ENCODE peak calls at places on chromosome 1, in five cellular contexts. One of them, this sample, is unnamed.
A peak's percentile ranks its signal among the peaks of the same experiment; 100 is the strongest.

GRCh38 chr1:73901656-73902276 is 296.2 kb downstream of the LRRIQ3 start:
- DNase-seq in HepG2: no peak
- DNase-seq in sigmoid colon: no peak
- DNase-seq in endothelial cell of umbilical vein: no peak
- DNase-seq in K562: no peak
- DNase-seq in this sample: no peak

GRCh38 chr1:199297174-199297573 is 658.3 kb downstream of the PTPRC start:
- DNase-seq in endothelial cell of umbilical vein: no peak
- DNase-seq in sigmoid colon: no peak
- DNase-seq in K562: no peak
- DNase-seq in HepG2: no peak
- DNase-seq in this sample: no peak

GRCh38 chr1:41683681-41684500 is 199.4 kb upstream of the EDN2 start:
- DNase-seq in HepG2: no peak
- DNase-seq in endothelial cell of umbilical vein: peak; percentile 44
- DNase-seq in sigmoid colon: no peak
- DNase-seq in K562: peak; percentile 26
- DNase-seq in this sample: no peak

GRCh38 chr1:111895456-111895855 is 94.0 kb downstream of the KCND3 start:
- DNase-seq in sigmoid colon: no peak
- DNase-seq in endothelial cell of umbilical vein: no peak
- DNase-seq in HepG2: no peak
- DNase-seq in K562: no peak
- DNase-seq in this sample: no peak

GRCh38 chr1:45359882-45360513 is 19.8 kb upstream of the MUTYH start:
- DNase-seq in endothelial cell of umbilical vein: peak; percentile 74
- DNase-seq in HepG2: peak; percentile 40
- DNase-seq in K562: peak; percentile 80
- DNase-seq in sigmoid colon: peak; percentile 81
- DNase-seq in this sample: no peak

GRCh38 chr1:67674260-67675011 is 10.6 kb upstream of the GADD45A start:
- DNase-seq in HepG2: no peak
- DNase-seq in endothelial cell of umbilical vein: peak; percentile 96
- DNase-seq in sigmoid colon: peak; percentile 65
- DNase-seq in K562: no peak
- DNase-seq in this sample: no peak

GRCh38 chr1:88610687-88611086 is 73.4 kb upstream of the PKN2 start:
- DNase-seq in HepG2: no peak
- DNase-seq in K562: no peak
- DNase-seq in sigmoid colon: no peak
- DNase-seq in endothelial cell of umbilical vein: no peak
- DNase-seq in this sample: no peak

GRCh38 chr1:112937070-112937469 is 18.9 kb downstream of the SLC16A1 start:
- DNase-seq in sigmoid colon: no peak
- DNase-seq in HepG2: no peak
- DNase-seq in endothelial cell of umbilical vein: no peak
- DNase-seq in K562: no peak
- DNase-seq in this sample: no peak

GRCh38 chr1:180309338-180309737 is 79.3 kb downstream of the LHX4 start:
- DNase-seq in K562: no peak
- DNase-seq in endothelial cell of umbilical vein: no peak
- DNase-seq in sigmoid colon: no peak
- DNase-seq in HepG2: peak; percentile 54
- DNase-seq in this sample: no peak

GRCh38 chr1:32892368-32893197 is 6.3 kb downstream of the HPCA start:
- DNase-seq in sigmoid colon: peak; percentile 60
- DNase-seq in endothelial cell of umbilical vein: no peak
- DNase-seq in K562: peak; percentile 78
- DNase-seq in HepG2: no peak
- DNase-seq in this sample: no peak

GRCh38 chr1:205798577-205798976 is 14.4 kb downstream of the SLC41A1 start:
- DNase-seq in sigmoid colon: no peak
- DNase-seq in endothelial cell of umbilical vein: no peak
- DNase-seq in K562: no peak
- DNase-seq in HepG2: no peak
- DNase-seq in this sample: no peak

GRCh38 chr1:92877081-92877711 is 45.4 kb downstream of the RPL5 start:
- DNase-seq in HepG2: no peak
- DNase-seq in sigmoid colon: no peak
- DNase-seq in K562: no peak
- DNase-seq in endothelial cell of umbilical vein: no peak
- DNase-seq in this sample: no peak

GRCh38 chr1:89759036-89759435 is 61.8 kb upstream of the LRRC8D start:
- DNase-seq in K562: no peak
- DNase-seq in endothelial cell of umbilical vein: no peak
- DNase-seq in HepG2: no peak
- DNase-seq in sigmoid colon: no peak
- DNase-seq in this sample: no peak

GRCh38 chr1:221165331-221166161 is 286.3 kb downstream of the HLX start:
- DNase-seq in endothelial cell of umbilical vein: peak; percentile 46
- DNase-seq in K562: no peak
- DNase-seq in HepG2: no peak
- DNase-seq in sigmoid colon: no peak
- DNase-seq in this sample: no peak

GRCh38 chr1:46527474-46528296 is 23.8 kb downstream of the KNCN start:
- DNase-seq in K562: peak; percentile 94
- DNase-seq in HepG2: peak; percentile 45
- DNase-seq in sigmoid colon: peak; percentile 87
- DNase-seq in endothelial cell of umbilical vein: peak; percentile 67
- DNase-seq in this sample: no peak

GRCh38 chr1:101022294-101022693 is 3.3 kb downstream of the DPH5 start:
- DNase-seq in sigmoid colon: no peak
- DNase-seq in endothelial cell of umbilical vein: no peak
- DNase-seq in K562: no peak
- DNase-seq in HepG2: no peak
- DNase-seq in this sample: no peak

GRCh38 chr1:24283326-24284155 is 35.6 kb upstream of the GRHL3 start:
- DNase-seq in HepG2: no peak
- DNase-seq in endothelial cell of umbilical vein: peak; percentile 80
- DNase-seq in K562: no peak
- DNase-seq in sigmoid colon: no peak
- DNase-seq in this sample: no peak

GRCh38 chr1:24284156-24284471 is 35.0 kb upstream of the GRHL3 start:
- DNase-seq in K562: no peak
- DNase-seq in endothelial cell of umbilical vein: no peak
- DNase-seq in HepG2: no peak
- DNase-seq in sigmoid colon: no peak
- DNase-seq in this sample: no peak

GRCh38 chr1:24285231-24285630 is 33.9 kb upstream of the GRHL3 start:
- DNase-seq in sigmoid colon: no peak
- DNase-seq in K562: no peak
- DNase-seq in HepG2: no peak
- DNase-seq in endothelial cell of umbilical vein: no peak
- DNase-seq in this sample: no peak

GRCh38 chr1:24281591-24281990 is 37.6 kb upstream of the GRHL3 start:
- DNase-seq in endothelial cell of umbilical vein: no peak
- DNase-seq in K562: no peak
- DNase-seq in HepG2: no peak
- DNase-seq in sigmoid colon: no peak
- DNase-seq in this sample: no peak

GRCh38 chr1:24282491-24282890 is 36.7 kb upstream of the GRHL3 start:
- DNase-seq in HepG2: no peak
- DNase-seq in K562: no peak
- DNase-seq in endothelial cell of umbilical vein: no peak
- DNase-seq in sigmoid colon: no peak
- DNase-seq in this sample: no peak
- TF ChIP-seq POLR2A in HepG2: no peak
- TF ChIP-seq POLR2A in K562: no peak
- TF ChIP-seq POLR2A in endothelial cell of umbilical vein: no peak
- TF ChIP-seq POLR2A in sigmoid colon: no peak
- TF ChIP-seq POLR2A in this sample: no peak

GRCh38 chr1:15352122-15352957 is 57.3 kb upstream of the EFHD2 start:
- DNase-seq in K562: peak; percentile 43
- DNase-seq in HepG2: peak; percentile 80
- DNase-seq in sigmoid colon: no peak
- DNase-seq in endothelial cell of umbilical vein: peak; percentile 81
- DNase-seq in this sample: no peak
- TF ChIP-seq POLR2AphosphoS5 in K562: no peak
- TF ChIP-seq POLR2AphosphoS5 in HepG2: no peak
- TF ChIP-seq POLR2AphosphoS5 in sigmoid colon: no peak
- TF ChIP-seq POLR2AphosphoS5 in endothelial cell of umbilical vein: peak; percentile 86
- TF ChIP-seq POLR2AphosphoS5 in this sample: peak; percentile 29

GRCh38 chr1:3702990-3703728 is 49.1 kb upstream of the CCDC27 start:
- DNase-seq in K562: no peak
- DNase-seq in endothelial cell of umbilical vein: no peak
- DNase-seq in HepG2: no peak
- DNase-seq in sigmoid colon: no peak
- DNase-seq in this sample: no peak
- TF ChIP-seq CTCF in K562: peak; percentile 10
- TF ChIP-seq CTCF in endothelial cell of umbilical vein: no peak
- TF ChIP-seq CTCF in HepG2: no peak
- TF ChIP-seq CTCF in sigmoid colon: no peak
- TF ChIP-seq CTCF in this sample: no peak

GRCh38 chr1:31714442-31715096 is 10.8 kb upstream of the COL16A1 start:
- DNase-seq in sigmoid colon: peak; percentile 95
- DNase-seq in endothelial cell of umbilical vein: peak; percentile 70
- DNase-seq in HepG2: peak; percentile 39
- DNase-seq in K562: peak; percentile 58
- DNase-seq in this sample: no peak

GRCh38 chr1:31715873-31716220 is 12.0 kb upstream of the COL16A1 start:
- DNase-seq in endothelial cell of umbilical vein: peak; percentile 18
- DNase-seq in sigmoid colon: no peak
- DNase-seq in K562: no peak
- DNase-seq in HepG2: no peak
- DNase-seq in this sample: no peak

GRCh38 chr1:31717341-31717740 is 13.5 kb upstream of the COL16A1 start:
- DNase-seq in sigmoid colon: no peak
- DNase-seq in HepG2: no peak
- DNase-seq in K562: peak; percentile 39
- DNase-seq in endothelial cell of umbilical vein: no peak
- DNase-seq in this sample: no peak

GRCh38 chr1:31712625-31713024 is 8.8 kb upstream of the COL16A1 start:
- DNase-seq in endothelial cell of umbilical vein: peak; percentile 76
- DNase-seq in HepG2: no peak
- DNase-seq in K562: no peak
- DNase-seq in sigmoid colon: peak; percentile 82
- DNase-seq in this sample: no peak

GRCh38 chr1:31715097-31715872 is 11.5 kb upstream of the COL16A1 start:
- DNase-seq in endothelial cell of umbilical vein: peak; percentile 92
- DNase-seq in sigmoid colon: peak; percentile 99
- DNase-seq in K562: peak; percentile 82
- DNase-seq in HepG2: peak; percentile 86
- DNase-seq in this sample: peak; percentile 96
- TF ChIP-seq POLR2A in endothelial cell of umbilical vein: no peak
- TF ChIP-seq POLR2A in sigmoid colon: peak; percentile 45
- TF ChIP-seq POLR2A in K562: no peak
- TF ChIP-seq POLR2A in HepG2: peak; percentile 95
- TF ChIP-seq POLR2A in this sample: no peak

GRCh38 chr1:81459043-81459442 is 341.7 kb upstream of the ADGRL2 start:
- DNase-seq in sigmoid colon: no peak
- DNase-seq in endothelial cell of umbilical vein: no peak
- DNase-seq in K562: no peak
- DNase-seq in HepG2: no peak
- DNase-seq in this sample: no peak
- TF ChIP-seq POLR2AphosphoS5 in sigmoid colon: no peak
- TF ChIP-seq POLR2AphosphoS5 in endothelial cell of umbilical vein: no peak
- TF ChIP-seq POLR2AphosphoS5 in K562: no peak
- TF ChIP-seq POLR2AphosphoS5 in HepG2: no peak
- TF ChIP-seq POLR2AphosphoS5 in this sample: no peak

GRCh38 chr1:202624088-202624780 is 86.0 kb downstream of the SYT2 start:
- DNase-seq in sigmoid colon: no peak
- DNase-seq in endothelial cell of umbilical vein: no peak
- DNase-seq in K562: no peak
- DNase-seq in HepG2: no peak
- DNase-seq in this sample: no peak

GRCh38 chr1:202627841-202628565 is 82.3 kb downstream of the SYT2 start:
- DNase-seq in K562: no peak
- DNase-seq in endothelial cell of umbilical vein: no peak
- DNase-seq in sigmoid colon: no peak
- DNase-seq in HepG2: no peak
- DNase-seq in this sample: no peak

GRCh38 chr1:202624781-202625108 is 85.5 kb downstream of the SYT2 start:
- DNase-seq in K562: no peak
- DNase-seq in endothelial cell of umbilical vein: peak; percentile 4
- DNase-seq in HepG2: no peak
- DNase-seq in sigmoid colon: no peak
- DNase-seq in this sample: no peak

GRCh38 chr1:202623075-202623474 is 87.2 kb downstream of the SYT2 start:
- DNase-seq in HepG2: no peak
- DNase-seq in sigmoid colon: peak; percentile 85
- DNase-seq in K562: peak; percentile 78
- DNase-seq in endothelial cell of umbilical vein: no peak
- DNase-seq in this sample: no peak

DNA sequence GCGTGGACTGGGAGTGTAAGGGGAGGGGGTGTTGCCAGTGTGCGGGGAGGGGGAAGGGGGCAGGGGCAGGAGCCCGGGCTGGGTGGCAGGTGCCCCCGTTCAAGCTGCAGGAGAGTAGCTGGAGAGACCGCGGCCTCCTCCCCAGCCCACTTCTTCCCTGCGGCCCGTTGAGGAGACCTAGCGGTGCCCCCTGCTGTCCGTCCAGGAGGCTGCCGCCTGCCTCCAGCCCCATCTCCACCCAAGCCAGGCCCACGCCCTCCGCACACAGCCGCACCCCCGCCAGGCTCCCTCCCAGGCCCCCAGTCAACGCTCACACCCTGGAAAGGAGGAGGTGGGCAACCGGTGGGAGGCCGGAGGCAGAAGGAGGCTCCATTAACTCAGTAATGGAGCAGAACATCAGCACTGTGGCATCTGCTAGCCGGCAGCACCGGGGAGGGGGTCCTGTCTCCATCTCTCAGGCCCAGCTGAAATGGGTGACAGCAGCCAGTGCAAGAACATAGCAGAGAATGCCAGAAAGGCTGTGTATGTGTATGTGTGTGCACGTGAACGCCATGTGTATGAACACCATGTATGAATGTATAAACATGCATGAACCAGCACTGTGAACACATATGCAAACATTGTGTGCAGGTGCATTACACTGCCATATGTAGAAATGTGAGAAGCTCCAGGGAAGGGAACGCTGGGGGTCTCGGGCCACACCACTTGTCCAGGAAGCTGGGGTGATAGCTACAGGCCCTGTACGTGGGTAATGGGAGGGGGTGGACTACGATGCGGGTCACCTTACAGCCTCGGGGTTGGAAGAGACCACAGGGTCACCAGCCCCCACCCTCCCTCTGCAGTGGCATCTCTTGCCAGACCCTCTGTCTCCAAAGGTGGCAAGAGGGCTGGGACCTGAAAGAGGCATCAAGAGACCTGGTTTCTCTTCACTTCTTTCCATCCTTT is 84.6 kb downstream of the SYT2 start:
- DNase-seq in HepG2: peak; percentile 41
- DNase-seq in K562: peak; percentile 85
- DNase-seq in endothelial cell of umbilical vein: peak; percentile 41
- DNase-seq in sigmoid colon: peak; percentile 86
- DNase-seq in this sample: no peak
- TF ChIP-seq CTCF in HepG2: peak; percentile 86
- TF ChIP-seq CTCF in K562: peak; percentile 88
- TF ChIP-seq CTCF in endothelial cell of umbilical vein: peak; percentile 46
- TF ChIP-seq CTCF in sigmoid colon: peak; percentile 69
- TF ChIP-seq CTCF in this sample: no peak

This sample was measured in vagina.